ENCODE peak calls at places on chromosomes 3 and 15, in seven cellular contexts. I is spleen; Q is activated CD4-positive, alpha-beta T cell treated with anti-CD3 and anti-CD28 coated beads for 1 hour; T is neural crest cell; A is NCI-H1436; U is CD8-positive, alpha-beta memory T cell; E is stomach. V is an unnamed sample.
A peak's percentile ranks its signal among the peaks of the same experiment; 100 is the strongest.

GRCh38 chr3:43523454-43524053 is 98.3 kb downstream of the ANO10 start:
- DNase-seq in I (no peak), Q (no peak), T (no peak), A (no peak), U (no peak), E (no peak), V (no peak)

GRCh38 chr3:183537295-183537730 is 18.2 kb downstream of the KLHL6 start:
- DNase-seq in I (no peak), Q (no peak), T (no peak), A (no peak), U (no peak), E (no peak), V (no peak)

GRCh38 chr3:40623567-40623966 is 98.8 kb downstream of the ZNF621 start:
- DNase-seq in I (peak; percentile 79), Q (no peak), T (no peak), A (no peak), U (no peak), E (no peak), V (no peak)

GRCh38 chr3:129419476-129419875 is 9.0 kb downstream of the EFCAB12 start:
- DNase-seq in I (no peak), Q (no peak), T (no peak), A (no peak), U (no peak), E (no peak), V (no peak)

GRCh38 chr15:90362936-90363212 is 10.8 kb downstream of the ZNF774 start:
- DNase-seq in I (no peak), Q (no peak), T (no peak), A (no peak), U (no peak), E (no peak), V (no peak)

GRCh38 chr3:99789322-99789721 is 28.3 kb upstream of the CMSS1 start:
- DNase-seq in I (no peak), Q (no peak), T (peak; percentile 12), A (no peak), U (no peak), E (no peak), V (peak; percentile 31)

GRCh38 chr3:188524057-188524456 is 370.1 kb downstream of the LPP start:
- DNase-seq in I (no peak), Q (no peak), T (no peak), A (no peak), U (no peak), E (no peak), V (no peak)

GRCh38 chr15:82848201-82848993 is 39.0 kb downstream of the WHAMM start:
- DNase-seq in I (no peak), Q (no peak), T (no peak), A (no peak), U (no peak), E (no peak), V (no peak)

GRCh38 chr15:38300395-38300794 is 47.8 kb downstream of the SPRED1 start:
- DNase-seq in I (no peak), Q (no peak), T (no peak), A (no peak), U (no peak), E (no peak), V (no peak)

GRCh38 chr15:42819781-42820180 is 82.9 kb upstream of the CDAN1 start:
- DNase-seq in I (no peak), Q (no peak), T (no peak), A (no peak), U (no peak), E (no peak), V (no peak)

GRCh38 chr15:85623648-85624047 is 171.1 kb downstream of the KLHL25 start:
- DNase-seq in I (no peak), Q (no peak), T (no peak), A (no peak), U (no peak), E (no peak), V (no peak)

GRCh38 chr3:21621396-21621695 is 129.7 kb downstream of the ZNF385D start:
- DNase-seq in I (no peak), Q (no peak), T (no peak), A (no peak), U (no peak), E (no peak), V (no peak)

GRCh38 chr3:42591811-42592210 is 1.2 kb downstream of the SS18L2 start:
- DNase-seq in I (no peak), Q (no peak), T (no peak), A (no peak), U (no peak), E (no peak), V (no peak)

GRCh38 chr3:3545360-3545759 is 253.9 kb upstream of the LRRN1 start:
- DNase-seq in I (no peak), Q (no peak), T (no peak), A (no peak), U (no peak), E (no peak), V (no peak)

V was measured in HuH-7.5.